ENCODE peak calls at places on chromosomes 11 and 22, in eight cellular contexts. O is coronary artery, B is GM23338, S is HEK293T, U is GM04504, L is activated T-cell treated with anti-CD3 and anti-CD28 coated beads for 1 hour, X is EL, Z is COR-L47. K is an unnamed sample.

GRCh38 chr11:101082813-101083212 is 46.8 kb downstream of the PGR start:
- DNase-seq in O (no peak), B (peak; percentile 30), S (no peak), U (no peak), L (no peak), X (no peak), Z (no peak), K (no peak)

GRCh38 chr11:13104619-13105236 is 95.6 kb downstream of the RASSF10 start:
- DNase-seq in O (no peak), B (no peak), S (no peak), U (no peak), L (no peak), X (no peak), Z (peak; percentile 19), K (no peak)

GRCh38 chr11:72738199-72739141 is 13.7 kb downstream of the ARAP1 start:
- DNase-seq in O (no peak), B (peak; percentile 33), S (no peak), U (peak; percentile 30), L (no peak), X (peak; percentile 59), Z (no peak), K (no peak)

GRCh38 chr11:86743223-86744118 is 56.9 kb upstream of the PRSS23 start:
- DNase-seq in O (peak; percentile 89), B (no peak), S (peak; percentile 25), U (peak; percentile 96), L (no peak), X (peak; percentile 99), Z (no peak), K (peak; percentile 60)

GRCh38 chr11:1749787-1750351 is 526 bp downstream of the IFITM10 start:
- DNase-seq in O (no peak), B (no peak), S (no peak), U (peak; percentile 84), L (no peak), X (peak; percentile 75), Z (no peak), K (no peak)

GRCh38 chr22:45389546-45389945 is 23.9 kb downstream of the SMC1B start:
- DNase-seq in O (no peak), B (no peak), S (no peak), U (no peak), L (no peak), X (no peak), Z (no peak), K (no peak)

GRCh38 chr11:36376315-36376887 is 80.3 kb downstream of the PRR5L start:
- DNase-seq in O (no peak), B (peak; percentile 75), S (peak; percentile 11), U (no peak), L (no peak), X (peak; percentile 70), Z (no peak), K (no peak)

GRCh38 chr11:16096336-16096735 is 260.0 kb downstream of the SOX6 start:
- DNase-seq in O (no peak), B (no peak), S (no peak), U (no peak), L (no peak), X (peak; percentile 49), Z (no peak), K (no peak)

GRCh38 chr11:82718307-82718706 is 15.4 kb downstream of the FAM181B start:
- DNase-seq in O (no peak), B (peak; percentile 85), S (peak; percentile 58), U (peak; percentile 14), L (no peak), X (peak; percentile 52), Z (peak; percentile 57), K (peak; percentile 32)

GRCh38 chr11:116835791-116836647 is 1.4 kb downstream of the APOA1 start:
- DNase-seq in O (peak; percentile 87), B (peak; percentile 95), S (peak; percentile 93), U (peak; percentile 86), L (peak; percentile 70), X (peak; percentile 94), Z (peak; percentile 95), K (peak; percentile 87)

K was measured in erythroblast.